ENCODE peak calls at places on chromosome 21, in six cellular contexts. S is neural progenitor cell, C is pancreas, W is sigmoid colon, D is coronary artery, E is fibroblast of lung. V is an unnamed sample.
A peak's percentile ranks its signal among the peaks of the same experiment; 100 is the strongest.

GRCh38 chr21:26717146-26717739 is 128.0 kb downstream of the ADAMTS1 start:
- DNase-seq in S (no peak), C (no peak), W (no peak), D (no peak), E (no peak), V (no peak)

GRCh38 chr21:44712203-44713028 is 1.0 kb upstream of the TSPEAR start:
- DNase-seq in S (no peak), C (no peak), W (no peak), D (peak; percentile 49), E (no peak), V (no peak)

GRCh38 chr21:45630066-45630694 is 13.3 kb upstream of the PCBP3 start:
- DNase-seq in S (no peak), C (no peak), W (no peak), D (peak; percentile 56), E (no peak), V (no peak)

GRCh38 chr21:44697811-44698734 is 1.1 kb downstream of the KRTAP10-12 start:
- DNase-seq in S (peak; percentile 71), C (no peak), W (no peak), D (peak; percentile 62), E (no peak), V (no peak)

GRCh38 chr21:26087223-26087918 is 83.2 kb downstream of the APP start:
- DNase-seq in S (no peak), C (no peak), W (no peak), D (no peak), E (no peak), V (no peak)

GRCh38 chr21:45811136-45811535 is 167.6 kb downstream of the PCBP3 start:
- DNase-seq in S (no peak), C (no peak), W (no peak), D (peak; percentile 49), E (no peak), V (no peak)

GRCh38 chr21:14900611-14901010 is 164.2 kb downstream of the NRIP1 start:
- DNase-seq in S (no peak), C (no peak), W (no peak), D (no peak), E (peak; percentile 78), V (no peak)

GRCh38 chr21:46078984-46079356 is 18.9 kb upstream of the COL6A2 start:
- DNase-seq in S (no peak), C (peak; percentile 12), W (no peak), D (peak; percentile 74), E (no peak), V (no peak)

GRCh38 chr21:23740463-23740862 is 1866.8 kb downstream of the MRPL39 start:
- DNase-seq in S (no peak), C (no peak), W (no peak), D (no peak), E (no peak), V (no peak)

DNA sequence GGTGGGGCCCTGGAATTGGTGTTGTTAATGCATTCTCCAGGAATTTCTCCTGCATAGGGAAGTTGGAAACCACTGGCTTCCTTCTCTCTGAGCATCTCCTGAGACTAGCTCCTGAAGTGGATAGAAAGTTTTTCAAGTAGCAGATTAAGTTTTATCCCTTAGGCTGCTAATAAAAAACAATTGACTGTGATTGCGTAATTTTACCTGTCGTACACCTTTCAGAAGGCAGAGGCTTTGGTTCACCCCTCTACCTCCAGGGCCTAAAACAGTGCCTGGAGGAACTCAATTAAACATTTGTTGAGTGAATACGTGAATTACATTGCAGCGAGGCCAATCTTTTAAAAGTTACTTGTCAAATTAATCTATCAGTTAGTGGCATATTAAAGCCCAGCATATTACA is 3.4 kb downstream of the ITSN1 start:
- DNase-seq in S (no peak), C (no peak), W (no peak), D (no peak), E (no peak), V (no peak)
- H3K27ac ChIP-seq in S (no peak overlapping the region), C (no peak overlapping the region), W (no peak overlapping the region), D (no peak overlapping the region), E (no peak overlapping the region), V (no peak overlapping the region)

DNA sequence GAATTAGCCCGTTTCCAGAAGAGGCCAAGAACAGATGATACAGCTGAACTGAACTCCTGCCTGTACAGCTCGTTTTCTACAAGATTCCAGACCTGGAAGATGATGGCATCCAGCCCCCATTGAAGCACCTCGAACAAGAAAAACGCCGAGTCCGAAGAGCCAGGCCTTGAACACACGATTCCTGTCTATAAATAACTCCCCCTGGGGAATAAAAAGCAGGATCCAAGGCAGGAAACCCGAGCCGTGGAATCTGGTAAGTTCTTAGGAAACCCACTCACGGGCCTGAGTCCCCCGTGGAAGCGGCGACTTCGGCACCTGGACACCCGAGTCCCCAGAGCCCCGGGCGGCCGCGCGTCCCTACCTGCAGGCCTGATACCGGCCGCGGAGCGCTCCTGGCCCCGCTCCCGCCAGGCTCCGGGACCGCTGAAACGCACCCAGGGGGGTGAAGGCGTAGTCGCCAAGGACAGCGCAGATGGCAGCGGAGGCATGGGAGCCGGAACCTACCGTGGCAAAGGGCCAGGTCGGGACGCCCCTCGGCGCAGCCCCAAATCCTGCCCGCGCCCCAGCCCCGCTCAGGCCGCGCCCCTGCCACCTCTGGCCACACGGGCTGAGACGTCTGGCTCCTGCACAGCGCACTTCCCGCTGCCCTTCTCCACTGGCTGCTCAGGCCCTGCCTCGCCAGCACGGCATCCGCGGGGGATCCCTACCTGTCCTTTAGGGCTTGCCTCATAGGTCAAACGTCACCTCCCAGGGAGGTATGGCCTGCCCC is 14.0 kb upstream of the HLCS start:
- DNase-seq in S (peak; percentile 52), C (peak; percentile 47), W (no peak), D (no peak), E (peak; percentile 11), V (no peak)
- TF ChIP-seq CTCF in S (peak; percentile 8), C (no peak), W (no peak), D (no peak), E (no peak), V (no peak)

GRCh38 chr21:37460196-37460595 is 93.6 kb downstream of the DYRK1A start:
- DNase-seq in S (peak; percentile 86), C (no peak), W (no peak), D (no peak), E (no peak), V (no peak)
- H3K4me3 ChIP-seq in S (peak overlapping the region; percentile 10), C (no peak overlapping the region), W (no peak overlapping the region), D (no peak overlapping the region), E (no peak overlapping the region), V (no peak overlapping the region)

DNA sequence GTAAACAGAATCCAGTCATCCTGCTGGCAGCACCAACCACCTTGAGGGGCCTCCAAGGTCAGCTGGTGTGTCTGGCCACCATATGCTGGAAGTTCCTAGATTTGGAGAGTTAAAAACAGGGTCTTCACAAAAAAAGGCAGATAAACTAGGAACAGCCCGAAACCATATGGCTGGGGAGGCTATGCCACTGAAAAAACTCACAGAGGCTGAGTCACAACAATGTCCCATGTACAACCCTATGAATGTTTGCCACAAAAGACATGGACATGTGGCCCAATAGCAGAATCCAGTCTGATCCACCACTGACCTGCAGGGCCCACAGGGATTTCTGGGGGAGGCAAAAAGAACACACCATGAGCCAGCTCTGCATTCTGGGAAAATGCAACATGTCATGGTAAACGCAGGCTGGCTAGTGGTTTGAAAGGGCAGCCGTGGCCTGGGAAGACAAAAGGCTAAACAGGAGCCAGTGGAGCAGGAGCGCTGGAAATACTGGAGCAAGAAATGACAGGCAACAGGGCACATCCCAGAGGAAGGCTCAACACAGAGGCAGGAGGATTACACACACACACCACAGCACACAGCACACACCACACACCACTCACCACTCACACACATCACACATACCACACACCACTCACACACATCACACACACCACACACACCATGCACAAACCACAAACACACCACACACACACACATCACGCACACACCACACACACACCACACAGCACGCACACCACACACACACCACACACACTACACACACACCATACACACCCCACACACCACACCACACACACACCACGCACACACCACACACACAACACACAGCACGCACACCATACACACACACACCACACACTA is 55.4 kb downstream of the HSF2BP start:
- DNase-seq in S (peak; percentile 25), C (no peak), W (no peak), D (no peak), E (peak; percentile 71), V (no peak)
- H3K27ac ChIP-seq in S (no peak overlapping the region), C (peak overlapping the region; percentile 20), W (peak overlapping the region; percentile 8), D (peak overlapping the region; percentile 64), E (no peak overlapping the region), V (no peak overlapping the region)

GRCh38 chr21:17673261-17674020 is 60.7 kb upstream of the BTG3 start:
- DNase-seq in S (peak; percentile 33), C (no peak), W (no peak), D (no peak), E (peak; percentile 45), V (no peak)

GRCh38 chr21:17682924-17683323 is 70.2 kb upstream of the BTG3 start:
- DNase-seq in S (no peak), C (no peak), W (no peak), D (no peak), E (no peak), V (no peak)

GRCh38 chr21:17674106-17674505 is 61.4 kb upstream of the BTG3 start:
- DNase-seq in S (no peak), C (no peak), W (no peak), D (no peak), E (no peak), V (no peak)

DNA sequence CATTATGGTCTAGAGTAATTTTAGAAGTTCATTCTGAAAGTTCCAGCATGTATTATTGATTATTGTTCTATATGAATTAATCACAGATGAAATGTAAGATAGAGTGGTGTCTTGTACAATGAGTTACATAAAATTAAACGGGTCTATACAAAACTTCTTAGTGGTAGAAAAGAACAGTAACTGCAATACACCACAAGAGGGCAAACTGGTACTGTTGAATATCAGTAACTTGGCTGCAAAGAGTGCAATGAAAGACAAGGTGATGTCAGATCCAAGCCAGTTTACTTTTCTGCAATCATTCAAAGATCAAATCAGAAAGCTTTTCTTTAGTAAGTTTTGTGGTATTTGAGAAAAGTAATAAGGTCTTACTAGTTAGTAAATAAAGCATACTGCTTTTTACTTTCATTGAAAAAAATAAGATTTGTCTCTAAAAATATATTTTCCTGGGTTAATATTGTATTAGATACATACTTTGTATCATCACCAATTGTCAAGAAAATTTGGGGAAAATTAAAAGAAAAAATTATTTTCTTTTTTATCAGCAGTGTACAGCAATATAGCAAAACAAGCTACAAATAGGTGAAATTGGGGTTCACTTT is 66.4 kb upstream of the BTG3 start:
- DNase-seq in S (peak; percentile 69), C (no peak), W (no peak), D (no peak), E (peak; percentile 65), V (no peak)
- TF ChIP-seq CTCF in S (peak; percentile 85), C (peak; percentile 41), W (peak; percentile 71), D (peak; percentile 54), E (peak; percentile 76), V (peak; percentile 94)

GRCh38 chr21:33428669-33429068 is 25.5 kb downstream of the IFNGR2 start:
- DNase-seq in S (no peak), C (no peak), W (no peak), D (no peak), E (no peak), V (no peak)
- H3K4me3 ChIP-seq in S (no peak overlapping the region), C (no peak overlapping the region), W (no peak overlapping the region), D (no peak overlapping the region), E (no peak overlapping the region), V (no peak overlapping the region)

GRCh38 chr21:29102791-29103257 is 27.6 kb upstream of the MAP3K7CL start:
- DNase-seq in S (no peak), C (no peak), W (no peak), D (no peak), E (peak; percentile 27), V (no peak)
- H3K27ac ChIP-seq in S (no peak overlapping the region), C (no peak overlapping the region), W (no peak overlapping the region), D (no peak overlapping the region), E (no peak overlapping the region), V (no peak overlapping the region)